ENCODE peak calls at places on chromosomes 12 and 14, in six cellular contexts. J is ovary, M is DND-41, V is tibial nerve, W is sigmoid colon, R is BJ. O is an unnamed sample.

GRCh38 chr12:48996794-48997718 is 2.1 kb downstream of the DDN start:
- DNase-seq in V (peak; percentile 59), M (peak; percentile 74), J (peak; percentile 82), W (peak; percentile 87), R (no peak), O (peak; percentile 89)

GRCh38 chr12:42846782-42847181 is 257.2 kb upstream of the PRICKLE1 start:
- DNase-seq in W (no peak), V (no peak), M (no peak), J (no peak), R (no peak), O (no peak)

GRCh38 chr14:24079521-24080141 is 8.3 kb downstream of the CPNE6 start:
- DNase-seq in W (no peak), M (no peak), J (no peak), V (no peak), R (no peak), O (no peak)

GRCh38 chr14:30935445-30935844 is 61.1 kb downstream of the COCH start:
- DNase-seq in V (no peak), M (no peak), R (no peak), J (no peak), W (no peak), O (no peak)

GRCh38 chr12:6370576-6370935 is 4.8 kb downstream of the SCNN1A start:
- DNase-seq in R (no peak), V (no peak), W (peak; percentile 44), M (no peak), J (no peak), O (no peak)

GRCh38 chr12:97456792-97457191 is 5.8 kb upstream of the RMST start:
- DNase-seq in R (no peak), W (no peak), J (no peak), V (no peak), M (no peak), O (no peak)

GRCh38 chr14:64117671-64118402 is 176.3 kb downstream of the ESR2 start:
- DNase-seq in R (no peak), M (no peak), J (no peak), W (no peak), V (no peak), O (no peak)

GRCh38 chr12:24615967-24616411 is 332.9 kb downstream of the BCAT1 start:
- DNase-seq in W (no peak), M (peak; percentile 55), R (no peak), J (no peak), V (no peak), O (no peak)

GRCh38 chr12:132111641-132112304 is 32.3 kb downstream of the DDX51 start:
- DNase-seq in R (no peak), W (peak; percentile 58), M (no peak), V (no peak), J (no peak), O (no peak)

GRCh38 chr12:52587563-52587962 is 13.7 kb downstream of the KRT72 start:
- DNase-seq in M (no peak), V (no peak), J (no peak), R (no peak), W (peak; percentile 53), O (peak; percentile 62)

GRCh38 chr12:12612403-12612802 is 727 bp downstream of the CREBL2 start:
- DNase-seq in W (no peak), R (no peak), J (no peak), M (peak; percentile 37), V (no peak), O (no peak)

GRCh38 chr12:49901986-49902385 is 1.7 kb downstream of the FAIM2 start:
- DNase-seq in V (no peak), W (peak; percentile 17), R (no peak), M (no peak), J (peak; percentile 22), O (no peak)

GRCh38 chr14:28778718-28779117 is 12.1 kb downstream of the FOXG1 start:
- DNase-seq in W (no peak), V (no peak), J (no peak), M (no peak), R (no peak), O (no peak)
- H3K27me3 ChIP-seq in W (peaks cover 27% of the 10 kb centered on the region), V (peaks cover 3% of the 10 kb centered on the region), J (peaks cover 3% of the 10 kb centered on the region), M (no peaks in the 10 kb centered on the region), R (peaks cover 35% of the 10 kb centered on the region), O (peaks cover 95% of the 10 kb centered on the region)

GRCh38 chr14:103190731-103191130 is 67.5 kb downstream of the TNFAIP2 start:
- DNase-seq in M (no peak), R (no peak), W (peak; percentile 48), J (no peak), V (no peak), O (no peak)

GRCh38 chr14:103187911-103188310 is 64.7 kb downstream of the TNFAIP2 start:
- DNase-seq in M (no peak), W (no peak), J (no peak), R (no peak), V (no peak), O (no peak)

GRCh38 chr14:103189481-103190470 is 66.5 kb downstream of the TNFAIP2 start:
- DNase-seq in R (no peak), J (no peak), V (no peak), M (no peak), W (peak; percentile 63), O (no peak)

GRCh38 chr14:103186894-103187586 is 63.8 kb downstream of the TNFAIP2 start:
- DNase-seq in M (no peak), W (peak; percentile 53), J (no peak), R (no peak), V (no peak), O (peak; percentile 52)

GRCh38 chr14:103188691-103189480 is 65.6 kb downstream of the TNFAIP2 start:
- DNase-seq in R (no peak), M (no peak), J (peak; percentile 76), V (no peak), W (peak; percentile 66), O (peak; percentile 67)
- TF ChIP-seq CTCF in R (no peak), M (peak; percentile 4), J (no peak), V (peak; percentile 10), W (peak; percentile 46), O (peak; percentile 47)

GRCh38 chr12:54429014-54429471 is 10.0 kb upstream of the ITGA5 start:
- DNase-seq in V (no peak), J (no peak), W (peak; percentile 89), M (no peak), R (no peak), O (no peak)

GRCh38 chr12:54426690-54427089 is 7.6 kb upstream of the ITGA5 start:
- DNase-seq in R (no peak), W (no peak), V (no peak), J (no peak), M (no peak), O (no peak)

GRCh38 chr12:54425696-54426095 is 6.6 kb upstream of the ITGA5 start:
- DNase-seq in J (no peak), M (no peak), V (no peak), R (no peak), W (peak; percentile 60), O (no peak)

GRCh38 chr12:54430471-54431075 is 11.5 kb upstream of the ITGA5 start:
- DNase-seq in W (no peak), R (no peak), V (no peak), M (no peak), J (no peak), O (no peak)

DNA sequence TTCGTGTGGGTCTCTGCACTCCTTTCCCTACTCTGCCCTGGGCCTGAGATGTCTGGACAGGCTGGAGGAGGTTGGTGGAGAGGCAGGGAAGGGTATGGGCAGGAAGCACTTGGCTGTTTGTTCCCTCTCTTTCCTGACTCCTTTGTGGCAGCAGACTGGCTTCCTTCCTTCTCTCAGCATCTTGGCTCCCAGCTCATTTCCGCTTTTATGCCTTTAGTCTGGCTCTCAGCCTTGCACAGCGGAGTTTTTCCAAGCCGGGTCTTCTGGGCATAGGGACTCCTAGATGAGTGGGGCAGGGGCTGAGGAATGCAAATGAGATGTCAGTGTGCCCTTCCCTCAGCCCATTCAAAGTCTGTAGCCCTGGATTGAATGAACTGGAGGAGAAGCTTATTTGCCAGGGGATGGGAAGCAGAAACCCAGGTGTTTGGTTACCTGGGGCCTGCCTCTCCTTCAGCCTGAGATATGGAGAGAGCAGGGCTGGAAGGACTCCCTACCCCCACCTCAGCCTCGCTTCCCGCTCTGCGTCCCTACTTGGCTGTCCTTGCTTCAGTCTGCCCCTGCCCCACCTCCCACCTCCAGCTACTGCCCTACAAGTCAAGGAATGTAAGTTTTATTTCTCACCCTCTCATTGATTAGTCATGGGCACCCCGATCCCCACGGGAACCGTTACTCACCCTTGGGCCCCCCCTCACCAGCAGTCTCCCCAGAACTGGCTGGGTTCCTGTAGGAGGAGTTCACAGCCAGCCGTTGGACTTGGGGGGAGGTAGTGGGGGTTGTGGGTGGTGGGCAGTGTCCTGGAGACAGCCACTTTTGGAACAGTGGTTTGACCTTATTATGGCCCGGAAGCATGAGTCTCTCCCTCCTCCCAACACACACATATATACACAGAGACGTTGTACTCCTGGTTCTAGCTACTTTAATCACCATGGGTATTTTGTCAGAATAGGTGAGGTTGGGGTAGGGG is 9.3 kb upstream of the ITGA5 start:
- DNase-seq in J (no peak), V (no peak), M (no peak), R (no peak), W (peak; percentile 81), O (no peak)
- H3K27me3 ChIP-seq in J (no peaks in the 10 kb centered on the region), V (no peaks in the 10 kb centered on the region), M (peaks cover 45% of the 10 kb centered on the region), R (no peaks in the 10 kb centered on the region), W (no peaks in the 10 kb centered on the region), O (no peaks in the 10 kb centered on the region)

DNA sequence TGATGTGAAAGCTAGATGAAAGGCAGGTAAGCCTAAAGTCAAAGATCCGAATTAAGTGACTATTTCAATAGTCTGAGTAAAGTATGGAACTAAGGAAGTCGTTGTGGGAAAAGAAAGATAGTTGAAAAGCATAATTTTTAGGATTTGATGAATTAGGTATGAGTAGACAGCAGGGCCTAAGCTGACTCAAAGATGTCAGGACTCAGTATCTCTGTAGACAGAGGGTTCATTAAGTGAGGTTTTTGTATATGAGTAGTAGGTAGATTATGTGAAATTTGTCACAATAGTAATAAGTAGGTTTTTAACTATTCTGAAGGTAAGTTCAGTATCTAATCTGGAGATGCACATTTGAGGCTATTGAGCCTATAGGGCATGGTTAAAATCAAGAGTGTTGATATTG is 196.4 kb downstream of the RASSF9 start:
- DNase-seq in V (no peak), W (no peak), J (no peak), M (no peak), R (no peak), O (no peak)
- TF ChIP-seq CTCF in V (no peak), W (no peak), J (no peak), M (no peak), R (no peak), O (no peak)

O was measured in upper lobe of right lung.